ENCODE peak calls at places on chromosome 19, in four cellular contexts. Q is mesenchymal stem cell, S is left ventricle myocardium inferior, G is cardiac fibroblast. X is an unnamed sample.

GRCh38 chr19:51272183-51272817 is 21.4 kb downstream of the SIGLECL1 start:
- DNase-seq in Q (no peak), S (no peak), G (no peak), X (peak)

GRCh38 chr19:3149089-3149488 is 13.3 kb downstream of the GNA15 start:
- DNase-seq in Q (no peak), S (no peak), G (no peak), X (peak)

GRCh38 chr19:57779220-57779845 is 9.9 kb downstream of the ZNF586 start:
- DNase-seq in Q (no peak), S (no peak), G (no peak), X (no peak)

GRCh38 chr19:6103217-6103644 is 7.1 kb downstream of the RFX2 start:
- DNase-seq in Q (peak), S (peak), G (peak), X (peak)

GRCh38 chr19:55447421-55448174 is 4.5 kb upstream of the SHISA7 start:
- DNase-seq in Q (peak), S (no peak), G (peak), X (no peak)

GRCh38 chr19:40147693-40148347 is 43.4 kb upstream of the MAP3K10 start:
- DNase-seq in Q (peak), S (no peak), G (peak), X (peak)

GRCh38 chr19:46049597-46049996 is 8.8 kb upstream of the IGFL4 start:
- DNase-seq in Q (no peak), S (no peak), G (no peak), X (no peak)

GRCh38 chr19:58154287-58154678 is 3.7 kb upstream of the ZNF329 start:
- DNase-seq in Q (peak), S (peak), G (peak), X (peak)

GRCh38 chr19:28615546-28615916 is 597.4 kb downstream of the UQCRFS1 start:
- DNase-seq in Q (no peak), S (no peak), G (no peak), X (no peak)

GRCh38 chr19:15124572-15125231 is 17.5 kb downstream of the SYDE1 start:
- DNase-seq in Q (peak), S (no peak), G (no peak), X (peak)

GRCh38 chr19:46296722-46297431 is at the start of gene HIF3A:
- DNase-seq in Q (peak), S (peak), G (peak), X (peak)

GRCh38 chr19:12778020-12778904 is 2.9 kb upstream of the HOOK2 start:
- DNase-seq in Q (peak), S (peak), G (peak), X (peak)

GRCh38 chr19:2775556-2776430 is 7.3 kb downstream of the SGTA start:
- DNase-seq in Q (peak), S (peak), G (peak), X (peak)

GRCh38 chr19:20787766-20788165 is 11.7 kb downstream of the ZNF66 start:
- DNase-seq in Q (no peak), S (no peak), G (no peak), X (no peak)

GRCh38 chr19:57905258-57905657 is 11.1 kb downstream of the ZNF417 start:
- DNase-seq in Q (no peak), S (no peak), G (no peak), X (no peak)

GRCh38 chr19:48715681-48716171 is 3.8 kb downstream of the MAMSTR start:
- DNase-seq in Q (no peak), S (no peak), G (no peak), X (no peak)

GRCh38 chr19:7973883-7974282 is 30.4 kb upstream of the TIMM44 start:
- DNase-seq in Q (no peak), S (peak), G (no peak), X (no peak)

GRCh38 chr19:49421039-49421877 is 2.0 kb downstream of the PTH2 start:
- DNase-seq in Q (peak), S (peak), G (peak), X (peak)

GRCh38 chr19:30158067-30158892 is 213.9 kb upstream of the ZNF536 start:
- DNase-seq in Q (no peak), S (no peak), G (no peak), X (no peak)
- H3K4me3 ChIP-seq in Q (no peak), S (no peak), G (no peak), X (no peak)

DNA sequence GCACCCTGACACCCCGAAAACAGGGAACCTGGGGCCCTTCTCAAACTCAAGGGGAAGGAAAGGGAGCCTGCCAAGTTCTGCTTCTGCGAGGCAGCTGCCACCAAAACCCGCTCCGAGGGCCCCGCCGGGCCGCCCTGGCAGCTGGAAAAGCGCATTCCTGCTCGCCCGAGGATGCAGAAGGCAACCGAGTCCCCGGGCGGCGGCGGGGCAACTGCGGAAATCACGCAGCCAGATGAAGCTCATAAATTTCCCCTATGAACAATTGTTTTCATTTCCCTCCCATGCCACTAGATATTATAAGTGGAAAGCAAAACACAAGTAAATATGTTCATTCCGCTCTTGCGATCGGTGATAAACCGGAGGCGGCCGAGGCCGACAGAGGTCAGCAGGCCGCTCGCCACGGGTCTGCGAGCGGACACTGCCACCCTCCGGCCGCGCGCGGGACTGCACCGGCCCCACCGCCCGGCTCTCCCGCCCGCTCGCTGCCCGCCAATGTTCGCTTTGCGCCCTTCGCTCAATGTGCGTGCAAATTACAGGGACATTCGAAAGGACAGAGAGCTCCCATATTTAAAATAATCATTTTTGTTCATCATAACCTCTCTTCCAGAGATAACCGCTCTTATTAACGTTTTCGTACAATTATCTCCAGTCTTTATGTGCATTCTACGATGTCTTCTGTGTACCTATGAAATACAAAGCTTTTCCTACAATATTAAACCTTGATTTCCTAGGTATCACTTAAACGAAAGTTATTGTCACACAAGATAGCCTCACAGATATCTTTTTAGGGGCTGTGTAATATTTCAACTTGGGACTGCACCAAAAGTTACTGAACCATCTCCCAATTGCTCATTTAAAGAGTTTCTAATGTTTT is 120.8 kb upstream of the ZNF507 start:
- DNase-seq in Q (peak), S (peak), G (peak), X (peak)
- H3K4me3 ChIP-seq in Q (peak), S (peak), G (no peak), X (no peak)

DNA sequence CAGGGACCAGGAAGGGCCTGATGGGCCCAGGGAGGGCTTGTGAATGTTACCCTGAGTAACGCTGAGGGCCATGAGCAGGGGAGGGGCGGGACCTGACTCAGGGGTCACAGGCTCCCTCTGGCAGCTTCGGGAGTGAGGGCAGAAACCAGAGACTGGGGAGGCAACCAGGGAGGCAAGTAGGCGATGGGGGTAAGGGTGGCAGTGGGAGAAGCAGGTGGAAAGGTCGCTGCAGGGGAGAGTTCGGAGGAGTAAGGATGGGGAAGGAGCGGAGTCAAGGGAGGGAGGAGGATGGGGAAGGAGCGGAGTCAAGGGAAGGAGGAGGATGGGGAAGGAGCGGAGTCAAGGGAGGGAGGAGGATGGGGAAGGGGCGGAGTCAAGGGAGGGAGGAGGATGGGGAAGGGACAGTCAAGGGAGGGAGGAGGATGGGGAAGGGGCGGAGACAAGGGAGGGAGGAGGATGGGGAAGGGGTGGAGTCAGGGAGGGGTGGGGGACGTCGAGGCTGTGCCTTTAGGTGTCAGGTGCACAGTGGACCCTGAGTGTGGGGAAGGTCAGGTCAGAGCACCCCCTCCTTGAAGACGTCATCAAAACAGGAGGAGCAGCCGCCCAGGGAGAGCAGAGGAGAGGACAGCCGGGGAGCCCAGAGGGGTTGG is 15.5 kb upstream of the B3GNT3 start:
- DNase-seq in Q (peak), S (no peak), G (peak), X (no peak)
- H3K4me3 ChIP-seq in Q (peak), S (peak), G (no peak), X (no peak)

GRCh38 chr19:1318678-1319471 is 33.2 kb downstream of the EFNA2 start:
- DNase-seq in Q (no peak), S (no peak), G (no peak), X (no peak)
- H3K4me3 ChIP-seq in Q (no peak), S (no peak), G (no peak), X (no peak)

GRCh38 chr19:17871032-17871877 is 490 bp upstream of the SLC5A5 start:
- DNase-seq in Q (no peak), S (no peak), G (no peak), X (no peak)

GRCh38 chr19:17872251-17873001 is 681 bp downstream of the SLC5A5 start:
- DNase-seq in Q (no peak), S (no peak), G (no peak), X (no peak)

GRCh38 chr19:17869114-17869608 is 2.6 kb upstream of the SLC5A5 start:
- DNase-seq in Q (no peak), S (no peak), G (no peak), X (no peak)

GRCh38 chr19:17873661-17874422 is 2.1 kb downstream of the SLC5A5 start:
- DNase-seq in Q (peak), S (no peak), G (no peak), X (no peak)

DNA sequence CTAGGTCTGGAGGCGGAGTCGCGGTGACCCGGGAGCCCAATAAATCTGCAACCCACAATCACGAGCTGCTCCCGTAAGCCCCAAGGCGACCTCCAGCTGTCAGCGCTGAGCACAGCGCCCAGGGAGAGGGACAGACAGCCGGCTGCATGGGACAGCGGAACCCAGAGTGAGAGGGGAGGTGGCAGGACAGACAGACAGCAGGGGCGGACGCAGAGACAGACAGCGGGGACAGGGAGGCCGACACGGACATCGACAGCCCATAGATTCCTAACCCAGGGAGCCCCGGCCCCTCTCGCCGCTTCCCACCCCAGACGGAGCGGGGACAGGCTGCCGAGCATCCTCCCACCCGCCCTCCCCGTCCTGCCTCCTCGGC is at the start of gene SLC5A5:
- DNase-seq in Q (no peak), S (no peak), G (no peak), X (no peak)
- H3K4me3 ChIP-seq in Q (no peak), S (peak), G (no peak), X (no peak)

GRCh38 chr19:38879400-38879751 is 1.3 kb upstream of the RINL start:
- DNase-seq in Q (no peak), S (no peak), G (no peak), X (no peak)

GRCh38 chr19:38880882-38881609 is 3.0 kb upstream of the RINL start:
- DNase-seq in Q (no peak), S (no peak), G (no peak), X (no peak)

GRCh38 chr19:38877781-38878574 is at the start of gene RINL:
- DNase-seq in Q (no peak), S (no peak), G (no peak), X (no peak)

GRCh38 chr19:38880076-38880881 is 2.2 kb upstream of the RINL start:
- DNase-seq in Q (no peak), S (no peak), G (no peak), X (no peak)

DNA sequence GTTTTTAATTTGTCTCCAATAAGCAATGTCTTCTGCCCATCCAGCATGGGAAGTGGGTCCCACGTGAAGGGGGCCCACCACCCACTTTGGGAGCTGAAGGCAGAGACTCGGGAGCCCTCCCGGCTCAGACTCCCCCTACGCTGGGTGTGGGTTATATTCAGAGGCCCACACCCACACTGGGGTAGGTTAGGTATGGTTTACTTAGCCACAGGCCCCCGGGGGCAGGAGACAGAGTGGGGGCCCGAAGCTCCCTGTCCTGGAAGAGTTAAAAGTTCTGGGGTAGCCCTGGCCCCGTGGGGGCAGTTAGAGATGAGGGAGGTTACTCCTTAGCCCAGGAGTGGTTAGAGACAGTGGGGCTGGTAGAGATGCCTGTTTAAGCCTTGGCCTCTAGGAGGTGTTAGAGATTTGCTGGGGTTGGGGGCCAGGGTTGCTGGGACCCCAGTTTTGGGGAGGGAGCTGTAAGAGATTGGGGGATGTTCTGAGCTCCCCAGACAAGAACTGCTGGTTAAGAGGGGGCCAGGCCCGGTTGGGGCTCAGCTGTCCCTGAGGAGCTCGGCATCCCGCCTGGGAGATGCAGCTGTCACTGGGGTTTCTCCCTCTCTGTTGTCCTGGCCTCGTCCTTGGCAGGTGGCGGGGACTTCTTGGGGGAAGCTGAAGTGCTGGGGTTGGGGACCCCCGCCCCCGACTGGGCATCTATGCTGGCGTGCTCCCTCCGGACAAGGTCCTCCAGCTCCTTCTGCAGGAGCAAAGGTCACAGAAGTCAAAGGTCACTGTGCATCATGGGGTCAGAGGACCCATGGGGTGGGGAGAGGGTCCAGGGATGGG is 712 bp upstream of the RINL start:
- DNase-seq in Q (no peak), S (no peak), G (no peak), X (no peak)
- H3K4me3 ChIP-seq in Q (no peak), S (no peak), G (no peak), X (no peak)

DNA sequence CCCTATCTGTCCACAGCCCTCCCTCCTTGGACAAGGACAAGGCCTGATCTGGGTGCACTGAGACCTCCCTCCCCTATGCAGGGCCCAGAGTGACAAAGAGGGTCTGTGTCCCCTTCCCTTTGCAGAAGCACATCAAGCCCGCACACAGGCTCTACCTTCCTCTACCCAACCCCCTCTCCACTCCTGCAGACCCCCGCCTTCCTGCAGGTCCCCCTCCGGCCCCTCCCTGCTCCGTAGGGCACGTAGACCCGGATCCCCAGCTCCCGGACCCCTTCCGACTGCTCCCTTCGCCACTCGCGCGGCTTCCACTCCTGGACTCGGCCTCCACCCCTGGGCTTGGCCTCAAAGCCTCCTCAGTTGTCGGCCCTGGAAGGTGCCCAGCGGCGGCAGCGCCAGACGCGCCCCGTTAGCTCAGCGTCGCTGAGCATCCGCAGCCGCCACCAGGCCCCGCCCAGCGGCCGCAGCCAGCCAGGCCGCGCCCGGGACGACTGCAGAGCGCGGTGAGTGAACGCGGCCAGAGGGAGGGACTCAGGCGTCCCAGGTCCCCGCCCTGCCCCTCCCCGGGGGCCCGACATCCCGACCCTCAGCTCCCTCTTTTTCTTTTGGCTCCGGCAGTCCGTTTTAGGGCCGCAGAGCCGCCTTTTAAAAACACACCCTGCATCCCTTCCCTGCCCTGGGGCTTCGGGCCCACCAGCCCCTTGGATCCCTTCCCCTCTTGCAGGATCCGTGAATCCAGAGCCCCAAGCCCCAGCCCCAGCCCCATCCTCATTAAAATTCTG is 1.6 kb upstream of the MYADM start:
- DNase-seq in Q (peak), S (peak), G (peak), X (peak)
- H3K4me3 ChIP-seq in Q (peak), S (peak), G (peak), X (peak)

DNA sequence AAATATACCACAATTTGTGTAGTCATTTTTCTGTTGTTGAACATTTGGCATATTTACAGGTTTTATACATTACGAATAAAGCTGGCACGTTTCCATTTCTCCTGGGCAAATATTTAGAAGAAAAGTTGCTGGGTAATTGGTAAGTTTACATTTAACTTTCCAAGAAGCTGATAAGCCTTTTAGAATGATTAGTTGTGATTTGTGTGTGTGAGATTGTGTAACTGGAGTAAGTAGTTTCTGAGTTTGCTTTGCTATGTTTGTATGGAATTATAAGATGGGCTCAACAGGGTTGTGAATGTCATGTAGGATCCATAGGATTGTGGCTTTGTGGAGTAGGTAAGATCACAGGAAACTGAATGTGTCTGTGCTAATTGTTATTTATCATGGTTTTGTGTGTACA is 1.7 kb upstream of the ZNF529 start:
- DNase-seq in Q (no peak), S (no peak), G (no peak), X (no peak)
- H3K4me3 ChIP-seq in Q (peak), S (peak), G (no peak), X (no peak)

DNA sequence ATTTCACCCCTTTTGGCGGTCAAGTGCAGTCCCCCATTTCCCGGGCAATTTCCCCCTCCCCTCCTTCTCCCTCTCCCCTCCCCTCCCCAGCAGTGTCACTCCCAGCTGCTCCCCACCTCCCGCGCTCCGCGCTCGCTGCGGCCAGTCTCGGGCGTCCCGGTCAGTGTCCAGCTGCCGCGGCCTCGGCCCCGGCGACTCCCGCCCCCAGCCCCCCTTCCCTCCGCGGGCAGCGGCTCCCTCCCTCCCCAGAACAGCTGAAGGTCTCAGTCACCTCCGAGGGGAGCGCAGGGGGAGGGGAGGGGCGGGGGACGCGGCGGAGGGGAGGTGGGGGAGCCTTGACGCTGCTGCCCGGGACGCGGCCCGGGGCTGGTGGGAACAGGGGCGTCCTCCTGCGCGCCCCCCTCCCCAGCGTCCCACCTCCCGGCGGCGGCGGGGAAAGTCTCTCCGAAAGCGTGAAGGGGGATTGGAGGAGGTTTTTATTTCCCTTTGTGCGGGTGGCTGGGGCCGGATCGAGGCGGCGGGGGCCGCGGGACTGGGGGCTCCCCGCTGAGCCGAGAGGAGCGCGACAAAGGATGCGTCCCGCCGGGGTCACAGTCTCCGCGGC is at the start of gene SHD:
- DNase-seq in Q (no peak), S (no peak), G (no peak), X (no peak)
- H3K4me3 ChIP-seq in Q (no peak), S (peak), G (no peak), X (no peak)

X was measured in aorta.